ENCODE peak calls at places on chromosome 7, in five cellular contexts. W, X, U, O and J are unnamed samples.

GRCh38 chr7:88344956-88345832 is 38.5 kb upstream of the STEAP4 start:
- DNase-seq in W (peak), X (no peak), U (peak), O (peak), J (peak)

GRCh38 chr7:122767339-122767738 is 64.6 kb upstream of the RNF148 start:
- DNase-seq in W (no peak), X (no peak), U (no peak), O (no peak), J (no peak)

GRCh38 chr7:55066479-55066878 is 47.7 kb downstream of the EGFR start:
- DNase-seq in W (no peak), X (no peak), U (peak), O (no peak), J (peak)

GRCh38 chr7:105097619-105098018 is 83.6 kb downstream of the KMT2E start:
- DNase-seq in W (no peak), X (no peak), U (peak), O (peak), J (peak)

GRCh38 chr7:135620980-135621850 is 41.1 kb upstream of the STMP1 start:
- DNase-seq in W (peak), X (peak), U (peak), O (peak), J (peak)

GRCh38 chr7:41175435-41175834 is 527.5 kb downstream of the INHBA start:
- DNase-seq in W (no peak), X (no peak), U (no peak), O (no peak), J (no peak)

GRCh38 chr7:51028128-51028830 is 245.6 kb upstream of the GRB10 start:
- DNase-seq in W (no peak), X (no peak), U (no peak), O (no peak), J (no peak)

GRCh38 chr7:40057292-40057691 is 77.1 kb downstream of the MPLKIP start:
- DNase-seq in W (no peak), X (peak), U (peak), O (no peak), J (peak)

GRCh38 chr7:29239638-29240037 is 45.1 kb downstream of the CHN2 start:
- DNase-seq in W (no peak), X (no peak), U (peak), O (peak), J (no peak)

GRCh38 chr7:94250124-94250523 is 144.6 kb upstream of the COL1A2 start:
- DNase-seq in W (no peak), X (no peak), U (no peak), O (no peak), J (no peak)

GRCh38 chr7:129513546-129513945 is 11.2 kb downstream of the SMKR1 start:
- DNase-seq in W (no peak), X (no peak), U (no peak), O (no peak), J (no peak)

GRCh38 chr7:116434820-116435341 is 64.7 kb upstream of the CAV2 start:
- DNase-seq in W (peak), X (peak), U (peak), O (peak), J (peak)

GRCh38 chr7:47535704-47536628 is 45.9 kb downstream of the TNS3 start:
- DNase-seq in W (no peak), X (no peak), U (peak), O (no peak), J (no peak)

GRCh38 chr7:28481131-28481926 is 69.0 kb downstream of the CREB5 start:
- DNase-seq in W (no peak), X (no peak), U (peak), O (no peak), J (peak)

GRCh38 chr7:78368781-78369180 is 570.2 kb downstream of the PHTF2 start:
- DNase-seq in W (no peak), X (no peak), U (peak), O (no peak), J (peak)

GRCh38 chr7:107815254-107815882 is 12.3 kb upstream of the SLC26A3 start:
- DNase-seq in W (no peak), X (no peak), U (peak), O (no peak), J (no peak)

GRCh38 chr7:32936686-32937085 is 20.6 kb upstream of the FKBP9 start:
- DNase-seq in W (no peak), X (no peak), U (peak), O (no peak), J (no peak)

GRCh38 chr7:108086962-108087361 is 43.2 kb downstream of the LAMB4 start:
- DNase-seq in W (no peak), X (no peak), U (no peak), O (no peak), J (no peak)

GRCh38 chr7:12297709-12298108 is 86.6 kb downstream of the TMEM106B start:
- DNase-seq in W (peak), X (peak), U (no peak), O (peak), J (no peak)

GRCh38 chr7:102450242-102450641 is 14.4 kb downstream of the ALKBH4 start:
- DNase-seq in W (no peak), X (no peak), U (no peak), O (peak), J (no peak)

GRCh38 chr7:43834463-43835251 is 34.7 kb downstream of the MRPS24 start:
- DNase-seq in W (no peak), X (peak), U (peak), O (peak), J (peak)

GRCh38 chr7:93284908-93285307 is 52.7 kb downstream of the VPS50 start:
- DNase-seq in W (no peak), X (no peak), U (no peak), O (no peak), J (peak)

GRCh38 chr7:152464312-152465117 is 28.7 kb upstream of the KMT2C start:
- DNase-seq in W (peak), X (peak), U (peak), O (peak), J (peak)
- TF ChIP-seq EZH2 in W (no peak), X (no peak), U (no peak), O (no peak), J (no peak)

GRCh38 chr7:23472556-23472955 is 2.3 kb upstream of the IGF2BP3 start:
- DNase-seq in W (no peak), X (no peak), U (no peak), O (no peak), J (no peak)

GRCh38 chr7:23469961-23470250 is 385 bp downstream of the IGF2BP3 start:
- DNase-seq in W (no peak), X (no peak), U (no peak), O (no peak), J (no peak)

GRCh38 chr7:23470290-23471089 is at the start of gene IGF2BP3:
- DNase-seq in W (peak), X (peak), U (peak), O (peak), J (peak)

GRCh38 chr7:23472046-23472445 is 1.8 kb upstream of the IGF2BP3 start:
- DNase-seq in W (no peak), X (no peak), U (no peak), O (no peak), J (no peak)

DNA sequence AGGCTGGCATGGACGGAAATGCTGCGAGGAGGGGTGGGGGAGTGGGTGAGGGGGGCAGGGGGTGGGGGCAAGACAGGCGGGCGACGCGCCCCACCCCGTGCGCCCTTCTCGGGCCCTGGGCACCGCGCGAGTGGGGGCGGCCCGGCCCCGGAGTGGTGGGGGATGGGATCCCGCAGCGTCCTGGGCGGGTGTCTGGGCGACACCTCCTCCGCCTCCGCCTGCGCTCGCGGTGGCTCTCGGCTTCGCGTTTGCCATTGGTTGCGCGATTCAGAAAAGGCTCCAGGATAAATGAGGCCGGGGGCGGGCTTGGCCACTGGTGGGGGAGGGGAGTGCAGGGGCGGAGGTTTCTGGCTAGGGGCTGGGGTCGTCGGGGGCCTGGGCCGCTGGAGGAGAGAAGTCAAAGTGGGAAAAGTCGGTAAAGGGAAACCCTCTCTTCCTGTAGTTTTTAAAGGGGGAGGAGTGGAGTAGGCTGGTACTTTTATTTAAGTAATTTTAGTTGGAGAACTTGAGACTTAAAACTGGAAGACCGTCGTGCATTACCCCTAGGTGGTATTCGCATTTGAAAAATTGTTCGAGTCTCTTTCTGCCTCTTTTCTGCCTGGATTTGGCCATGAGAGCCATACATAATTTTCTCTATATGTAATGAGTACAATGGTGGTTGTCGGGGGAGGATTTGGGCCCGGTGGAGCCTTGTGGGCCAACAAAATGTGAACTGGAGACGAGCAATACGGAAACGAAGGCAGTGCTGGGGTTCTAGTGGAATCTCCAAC is 984 bp upstream of the IGF2BP3 start:
- DNase-seq in W (peak), X (peak), U (peak), O (peak), J (peak)
- TF ChIP-seq EZH2 in W (no peak), X (no peak), U (no peak), O (no peak), J (no peak)

GRCh38 chr7:1662767-1663166 is 7.3 kb upstream of the ELFN1 start:
- DNase-seq in W (no peak), X (no peak), U (no peak), O (no peak), J (no peak)

GRCh38 chr7:1663243-1663642 is 6.8 kb upstream of the ELFN1 start:
- DNase-seq in W (no peak), X (no peak), U (no peak), O (no peak), J (no peak)

GRCh38 chr7:1664711-1665591 is 5.1 kb upstream of the ELFN1 start:
- DNase-seq in W (peak), X (peak), U (peak), O (peak), J (peak)

GRCh38 chr7:1665721-1666250 is 4.3 kb upstream of the ELFN1 start:
- DNase-seq in W (no peak), X (peak), U (peak), O (peak), J (no peak)

DNA sequence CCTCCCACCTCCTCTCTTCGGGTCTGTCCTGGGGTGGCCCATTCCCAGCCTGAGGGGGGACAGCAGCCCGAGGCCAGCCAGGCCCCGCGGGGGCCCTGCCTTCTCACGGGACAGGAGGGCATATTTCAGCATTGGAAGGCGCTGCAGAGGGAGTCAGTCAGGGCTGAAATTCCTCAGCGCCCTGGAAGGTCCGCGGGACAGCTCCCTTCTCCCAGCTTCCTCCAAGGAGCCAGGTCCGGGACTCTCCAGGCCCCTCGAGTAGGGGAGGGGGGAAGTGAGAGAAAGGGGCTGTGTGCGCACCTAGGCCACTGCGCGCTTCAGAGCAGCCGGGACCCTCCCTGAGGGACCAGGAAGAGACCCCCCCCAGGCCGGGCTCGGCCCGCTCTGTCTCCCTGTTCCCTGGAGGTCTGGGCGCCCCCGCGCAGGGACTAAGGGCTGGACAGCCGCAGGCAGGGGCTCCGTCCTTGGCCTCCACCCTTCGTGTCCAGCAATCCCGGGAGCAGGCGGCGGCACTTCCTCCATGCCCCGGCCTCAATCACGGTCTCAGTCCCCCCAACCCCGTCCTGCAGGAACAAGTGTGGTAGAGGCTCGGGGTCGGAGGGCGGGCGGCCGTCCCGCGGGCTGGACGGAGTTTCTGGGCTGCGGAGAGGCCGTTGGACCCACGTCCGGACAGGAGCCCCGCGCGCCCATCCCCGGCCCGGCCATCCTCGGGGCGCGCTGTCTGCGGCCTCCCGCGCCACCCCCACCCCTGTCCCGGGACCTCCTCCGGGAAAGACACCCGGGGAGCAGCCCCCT is 6.0 kb upstream of the ELFN1 start:
- DNase-seq in W (no peak), X (no peak), U (no peak), O (no peak), J (no peak)
- TF ChIP-seq EZH2 in W (no peak), X (no peak), U (no peak), O (no peak), J (peak)

GRCh38 chr7:101088069-101088425 is 2.8 kb downstream of the TRIM56 start:
- DNase-seq in W (no peak), X (no peak), U (no peak), O (no peak), J (no peak)
- TF ChIP-seq EZH2 in W (no peak), X (no peak), U (no peak), O (no peak), J (no peak)

GRCh38 chr7:82172896-82173295 is 270.7 kb downstream of the CACNA2D1 start:
- DNase-seq in W (no peak), X (no peak), U (no peak), O (no peak), J (peak)

GRCh38 chr7:82179311-82179710 is 264.3 kb downstream of the CACNA2D1 start:
- DNase-seq in W (no peak), X (no peak), U (no peak), O (no peak), J (no peak)

GRCh38 chr7:82172017-82172416 is 271.6 kb downstream of the CACNA2D1 start:
- DNase-seq in W (no peak), X (no peak), U (no peak), O (peak), J (no peak)

GRCh38 chr7:82173400-82174021 is 270.1 kb downstream of the CACNA2D1 start:
- DNase-seq in W (no peak), X (no peak), U (no peak), O (no peak), J (no peak)

DNA sequence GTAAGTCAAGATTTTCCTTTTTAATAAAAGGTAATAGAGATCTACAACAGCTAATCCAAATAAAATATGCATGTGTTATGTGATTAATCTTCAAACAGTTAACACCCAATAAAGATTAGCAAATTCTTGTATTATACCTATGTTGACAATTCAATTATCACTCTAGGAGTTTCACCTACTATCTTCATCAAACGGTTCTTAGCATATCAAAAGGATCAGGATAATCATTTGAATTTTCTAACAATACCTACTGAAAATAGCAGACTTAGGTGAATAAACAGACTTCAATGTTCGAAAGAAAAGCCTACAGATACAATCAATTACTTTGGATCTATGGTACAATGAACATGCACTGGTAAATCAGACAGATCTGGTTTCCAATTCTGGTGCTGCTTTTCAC is 268.3 kb downstream of the CACNA2D1 start:
- DNase-seq in W (no peak), X (no peak), U (no peak), O (no peak), J (no peak)
- TF ChIP-seq EZH2 in W (no peak), X (no peak), U (no peak), O (no peak), J (no peak)

GRCh38 chr7:1270181-1270580 is 37.5 kb downstream of the UNCX start:
- DNase-seq in W (no peak), X (no peak), U (no peak), O (no peak), J (no peak)

GRCh38 chr7:1268866-1269265 is 36.2 kb downstream of the UNCX start:
- DNase-seq in W (no peak), X (peak), U (no peak), O (peak), J (no peak)

GRCh38 chr7:1268076-1268815 is 35.6 kb downstream of the UNCX start:
- DNase-seq in W (no peak), X (no peak), U (no peak), O (no peak), J (no peak)

GRCh38 chr7:1271046-1271445 is 38.4 kb downstream of the UNCX start:
- DNase-seq in W (no peak), X (no peak), U (no peak), O (no peak), J (no peak)

DNA sequence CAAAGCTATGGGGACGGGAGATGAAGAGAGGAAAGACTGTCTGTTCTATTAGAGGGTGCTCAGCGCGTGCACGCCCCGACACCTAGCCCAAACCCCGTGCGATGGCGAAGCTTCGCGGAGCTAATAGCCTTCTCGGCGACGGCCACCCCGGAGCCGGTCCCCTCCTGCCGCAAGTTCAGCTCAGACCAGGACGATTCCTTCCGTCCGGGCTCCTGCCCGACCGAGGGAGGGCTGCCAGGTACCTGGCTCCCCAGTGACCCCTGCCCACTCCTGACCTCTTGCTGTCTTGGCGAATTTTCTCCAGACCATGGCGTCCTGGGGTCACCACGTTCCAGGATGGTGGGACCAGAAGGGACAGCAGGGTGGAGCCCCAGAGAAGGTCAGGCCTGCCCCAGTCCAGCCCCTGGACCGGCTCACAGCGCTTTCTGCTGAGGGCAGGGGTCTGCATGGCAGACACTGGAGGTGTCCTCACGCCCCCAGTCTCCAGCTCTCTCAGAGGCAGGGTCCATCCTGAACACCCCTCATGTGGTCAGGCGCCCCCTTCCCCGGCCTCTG is 36.7 kb downstream of the UNCX start:
- DNase-seq in W (no peak), X (no peak), U (no peak), O (no peak), J (no peak)
- TF ChIP-seq EZH2 in W (no peak), X (no peak), U (no peak), O (no peak), J (no peak)

DNA sequence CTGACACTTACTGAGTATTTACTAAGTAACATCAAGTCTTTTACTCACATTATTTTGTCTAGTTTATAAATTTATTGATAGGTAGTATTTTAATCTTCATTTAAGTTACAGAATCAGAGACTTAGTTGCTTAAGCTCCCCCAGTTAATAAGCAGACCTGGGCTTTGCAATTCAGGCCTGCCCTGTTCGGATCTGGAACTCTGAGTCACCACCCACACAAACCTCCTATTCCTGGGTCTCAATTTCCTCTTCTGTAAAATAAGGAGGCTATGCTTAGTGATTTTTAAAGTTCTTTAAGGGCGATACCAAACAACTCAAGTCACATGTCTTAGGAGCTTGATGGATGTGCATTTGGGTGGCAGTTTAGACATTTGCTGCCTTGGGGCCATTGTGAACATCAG is 3.5 kb upstream of the MGAM start:
- DNase-seq in W (no peak), X (peak), U (peak), O (no peak), J (no peak)
- TF ChIP-seq EZH2 in W (no peak), X (no peak), U (no peak), O (no peak), J (no peak)